ENCODE peak calls at places on chromosome 22, in five cellular contexts. I, Q, C, Z and H are unnamed samples.
A peak's percentile ranks its signal among the peaks of the same experiment; 100 is the strongest.

GRCh38 chr22:46071451-46072029 is 78.8 kb upstream of the PPARA start:
- DNase-seq in Q (no peak), Z (peak; percentile 66), I (no peak), C (peak; percentile 90), H (peak; percentile 96)

GRCh38 chr22:37001826-37002225 is 17.4 kb downstream of the TST start:
- DNase-seq in Q (no peak), I (no peak), Z (no peak), C (no peak), H (no peak)

GRCh38 chr22:40950888-40951794 is at the start of gene RBX1:
- DNase-seq in C (peak; percentile 98), I (peak; percentile 94), Q (peak; percentile 94), Z (peak; percentile 99), H (peak; percentile 99)

GRCh38 chr22:32660292-32660691 is 141.2 kb upstream of the TIMP3 start:
- DNase-seq in I (peak; percentile 47), Q (no peak), C (peak; percentile 70), Z (peak; percentile 85), H (peak; percentile 78)

GRCh38 chr22:41504397-41504796 is 35.5 kb downstream of the ACO2 start:
- DNase-seq in C (no peak), Z (no peak), I (no peak), Q (no peak), H (no peak)

GRCh38 chr22:35231585-35232084 is 25.7 kb upstream of the HMGXB4 start:
- DNase-seq in Q (no peak), I (peak; percentile 31), C (peak; percentile 55), Z (peak; percentile 82), H (peak; percentile 77)

GRCh38 chr22:37018815-37019308 is 385 bp downstream of the TST start:
- DNase-seq in Z (peak; percentile 61), I (no peak), C (peak; percentile 55), Q (no peak), H (peak; percentile 58)

GRCh38 chr22:37351268-37351667 is 69.0 kb downstream of the CYTH4 start:
- DNase-seq in C (no peak), I (no peak), Z (no peak), Q (no peak), H (no peak)

GRCh38 chr22:49657275-49657973 is 170.2 kb downstream of the BRD1 start:
- DNase-seq in C (no peak), Z (no peak), Q (peak; percentile 43), I (no peak), H (no peak)

GRCh38 chr22:45742866-45743450 is 71.3 kb downstream of the ATXN10 start:
- DNase-seq in I (no peak), Q (no peak), C (peak; percentile 65), Z (no peak), H (peak; percentile 71)

GRCh38 chr22:35480627-35481565 is 59.7 kb upstream of the RASD2 start:
- DNase-seq in Z (no peak), C (no peak), Q (no peak), I (no peak), H (no peak)

GRCh38 chr22:46572911-46573780 is 35.7 kb upstream of the CELSR1 start:
- DNase-seq in I (no peak), Z (no peak), C (no peak), Q (no peak), H (no peak)

GRCh38 chr22:19996694-19997384 is 19.8 kb downstream of the ARVCF start:
- DNase-seq in C (no peak), Q (no peak), I (no peak), Z (no peak), H (no peak)

GRCh38 chr22:17774206-17774927 is at the start of gene BID:
- DNase-seq in Q (no peak), Z (peak; percentile 53), C (peak; percentile 17), I (no peak), H (no peak)

GRCh38 chr22:30298005-30298701 is 8.8 kb upstream of the CASTOR1 start:
- DNase-seq in I (no peak), Q (no peak), Z (no peak), C (no peak), H (no peak)

GRCh38 chr22:20552450-20552894 is 45.1 kb downstream of the MED15 start:
- DNase-seq in Z (no peak), C (peak; percentile 42), Q (no peak), I (no peak), H (peak; percentile 22)

GRCh38 chr22:22507743-22508273 is 734 bp downstream of the ZNF280B start:
- DNase-seq in Z (no peak), Q (no peak), C (no peak), I (no peak), H (no peak)

GRCh38 chr22:48362736-48363404 is 1464.8 kb downstream of the BRD1 start:
- DNase-seq in I (no peak), C (no peak), Z (no peak), Q (no peak), H (no peak)

GRCh38 chr22:41352058-41352457 is 29.7 kb upstream of the TEF start:
- DNase-seq in Q (no peak), I (peak; percentile 38), Z (no peak), C (peak; percentile 55), H (peak; percentile 50)

GRCh38 chr22:48082284-48082683 is 1319.8 kb downstream of the TBC1D22A start:
- DNase-seq in Q (no peak), C (no peak), I (no peak), Z (no peak), H (no peak)

GRCh38 chr22:46079093-46079860 is 71.0 kb upstream of the PPARA start:
- DNase-seq in I (no peak), Z (no peak), Q (no peak), C (no peak), H (no peak)

GRCh38 chr22:36152088-36152487 is 8.5 kb downstream of the APOL3 start:
- DNase-seq in I (no peak), C (no peak), Z (no peak), Q (no peak), H (no peak)

GRCh38 chr22:32810241-32811133 is 9.0 kb downstream of the TIMP3 start:
- DNase-seq in C (peak; percentile 51), Z (peak; percentile 35), I (no peak), Q (no peak), H (no peak)

GRCh38 chr22:49999063-49999900 is 13.3 kb downstream of the IL17REL start:
- DNase-seq in C (no peak), I (no peak), Q (no peak), Z (peak; percentile 75), H (no peak)

GRCh38 chr22:37243402-37244113 is 511 bp downstream of the RAC2 start:
- DNase-seq in C (no peak), Z (no peak), I (no peak), Q (no peak), H (no peak)

GRCh38 chr22:20981787-20982562 is at the start of gene LZTR1:
- DNase-seq in C (peak; percentile 82), Z (peak; percentile 87), Q (no peak), I (peak; percentile 55), H (peak; percentile 80)

GRCh38 chr22:27435839-27436581 is 365.5 kb downstream of the MN1 start:
- DNase-seq in I (no peak), C (peak; percentile 65), Q (no peak), Z (peak; percentile 51), H (peak; percentile 80)

GRCh38 chr22:30485362-30485988 is 13.7 kb upstream of the SEC14L3 start:
- DNase-seq in I (peak; percentile 84), C (peak; percentile 33), Q (no peak), Z (peak; percentile 65), H (peak; percentile 64)

GRCh38 chr22:42768385-42769035 is 47.8 kb upstream of the A4GALT start:
- DNase-seq in C (no peak), I (no peak), Z (no peak), Q (no peak), H (no peak)

GRCh38 chr22:42769574-42770447 is 49.1 kb upstream of the A4GALT start:
- DNase-seq in C (peak; percentile 95), I (no peak), Q (no peak), Z (no peak), H (peak; percentile 92)

GRCh38 chr22:42769238-42769573 is 48.5 kb upstream of the A4GALT start:
- DNase-seq in Z (no peak), C (no peak), I (no peak), Q (no peak), H (no peak)

GRCh38 chr22:42770941-42771647 is 50.4 kb upstream of the A4GALT start:
- DNase-seq in Q (no peak), I (no peak), C (no peak), Z (no peak), H (no peak)

DNA sequence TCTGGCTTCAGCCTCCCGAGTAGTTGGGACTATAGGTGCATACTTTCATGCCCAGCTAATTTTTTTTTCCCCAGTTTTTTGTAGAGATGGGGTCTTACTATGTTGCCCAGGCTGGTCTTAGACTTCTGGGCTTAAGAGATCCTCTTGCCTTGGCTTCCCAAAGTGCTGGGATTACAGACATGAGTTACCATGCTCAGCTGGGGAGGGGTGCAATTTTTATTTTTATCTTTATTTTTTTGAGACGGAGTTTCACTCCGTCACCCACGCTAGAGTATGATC is 49.7 kb upstream of the A4GALT start:
- DNase-seq in Z (no peak), I (no peak), Q (no peak), C (no peak), H (no peak)
- H3K4me3 ChIP-seq in Z (no peak overlapping the region), I (no peak overlapping the region), Q (peak overlapping the region; percentile 20), C (no peak overlapping the region), H (no peak overlapping the region)

GRCh38 chr22:24007253-24008021 is 2.2 kb upstream of the GSTT4 start:
- DNase-seq in I (no peak), Z (no peak), Q (no peak), C (no peak), H (no peak)
- TF ChIP-seq CTCF in I (no peak), Z (no peak), Q (no peak), C (no peak), H (no peak)

GRCh38 chr22:39296535-39296934 is 22.9 kb downstream of the RPL3 start:
- DNase-seq in Q (no peak), I (no peak), C (no peak), Z (no peak), H (no peak)

GRCh38 chr22:39297490-39298193 is 21.8 kb downstream of the RPL3 start:
- DNase-seq in Z (no peak), Q (no peak), C (no peak), I (no peak), H (no peak)

GRCh38 chr22:39294571-39295468 is 24.6 kb downstream of the RPL3 start:
- DNase-seq in C (no peak), I (no peak), Z (no peak), Q (no peak), H (no peak)

GRCh38 chr22:39298194-39298987 is 21.0 kb downstream of the RPL3 start:
- DNase-seq in I (no peak), C (no peak), Z (no peak), Q (no peak), H (no peak)

GRCh38 chr22:39296981-39297489 is 22.4 kb downstream of the RPL3 start:
- DNase-seq in C (no peak), Q (no peak), Z (no peak), I (no peak), H (no peak)
- H3K4me3 ChIP-seq in C (no peak overlapping the region), Q (no peak overlapping the region), Z (no peak overlapping the region), I (no peak overlapping the region), H (no peak overlapping the region)

GRCh38 chr22:24405631-24406321 is 21.6 kb upstream of the ADORA2A start:
- DNase-seq in I (no peak), C (no peak), Q (no peak), Z (no peak), H (no peak)

GRCh38 chr22:24406322-24407277 is 20.8 kb upstream of the ADORA2A start:
- DNase-seq in I (no peak), Q (no peak), Z (no peak), C (no peak), H (no peak)

GRCh38 chr22:24407884-24408283 is 19.5 kb upstream of the ADORA2A start:
- DNase-seq in C (no peak), I (no peak), Q (no peak), Z (no peak), H (no peak)

GRCh38 chr22:24408630-24409029 is 18.8 kb upstream of the ADORA2A start:
- DNase-seq in Z (no peak), I (no peak), Q (no peak), C (no peak), H (no peak)

GRCh38 chr22:24407278-24407665 is 20.1 kb upstream of the ADORA2A start:
- DNase-seq in Z (no peak), C (no peak), Q (no peak), I (no peak), H (no peak)
- TF ChIP-seq CTCF in Z (no peak), C (no peak), Q (no peak), I (no peak), H (no peak)